ENCODE peak calls at places on chromosome 22, in five cellular contexts. One of them, this sample, is unnamed.

GRCh38 chr22:19713650-19714319 is 518 bp upstream of the SEPTIN5 start:
- DNase-seq in WERI-Rb-1: peak
- DNase-seq in pancreas: no peak
- DNase-seq in HepG2: no peak
- DNase-seq in uterus: no peak
- DNase-seq in this sample: no peak

GRCh38 chr22:41524283-41524682 is 20.0 kb downstream of the POLR3H start:
- DNase-seq in WERI-Rb-1: no peak
- DNase-seq in pancreas: peak
- DNase-seq in HepG2: no peak
- DNase-seq in uterus: peak
- DNase-seq in this sample: peak

GRCh38 chr22:45268167-45268957 is 16.4 kb upstream of the UPK3A start:
- DNase-seq in WERI-Rb-1: peak
- DNase-seq in pancreas: peak
- DNase-seq in HepG2: no peak
- DNase-seq in uterus: peak
- DNase-seq in this sample: no peak

GRCh38 chr22:40979871-40980270 is 28.7 kb downstream of the RBX1 start:
- DNase-seq in WERI-Rb-1: no peak
- DNase-seq in pancreas: no peak
- DNase-seq in HepG2: no peak
- DNase-seq in uterus: no peak
- DNase-seq in this sample: no peak

GRCh38 chr22:46537946-46538815 is 761 bp upstream of the CELSR1 start:
- DNase-seq in WERI-Rb-1: peak
- DNase-seq in pancreas: no peak
- DNase-seq in HepG2: no peak
- DNase-seq in uterus: no peak
- DNase-seq in this sample: no peak

GRCh38 chr22:24466831-24467249 is 28.3 kb upstream of the UPB1 start:
- DNase-seq in WERI-Rb-1: no peak
- DNase-seq in pancreas: no peak
- DNase-seq in HepG2: no peak
- DNase-seq in uterus: peak
- DNase-seq in this sample: no peak

GRCh38 chr22:50115693-50116092 is 25.9 kb downstream of the MOV10L1 start:
- DNase-seq in WERI-Rb-1: no peak
- DNase-seq in pancreas: no peak
- DNase-seq in HepG2: peak
- DNase-seq in uterus: no peak
- DNase-seq in this sample: no peak

GRCh38 chr22:46125816-46126770 is 24.2 kb upstream of the PPARA start:
- DNase-seq in WERI-Rb-1: no peak
- DNase-seq in pancreas: no peak
- DNase-seq in HepG2: no peak
- DNase-seq in uterus: no peak
- DNase-seq in this sample: no peak

GRCh38 chr22:39650996-39651782 is 80.6 kb downstream of the CACNA1I start:
- DNase-seq in WERI-Rb-1: no peak
- DNase-seq in pancreas: no peak
- DNase-seq in HepG2: no peak
- DNase-seq in uterus: no peak
- DNase-seq in this sample: no peak

GRCh38 chr22:36816635-36817428 is at the start of gene PVALB:
- DNase-seq in WERI-Rb-1: no peak
- DNase-seq in pancreas: peak
- DNase-seq in HepG2: no peak
- DNase-seq in uterus: peak
- DNase-seq in this sample: no peak

GRCh38 chr22:50528682-50529415 is 963 bp downstream of the TYMP start:
- DNase-seq in WERI-Rb-1: no peak
- DNase-seq in pancreas: no peak
- DNase-seq in HepG2: no peak
- DNase-seq in uterus: no peak
- DNase-seq in this sample: peak

GRCh38 chr22:38570841-38571364 is 920 bp upstream of the DMC1 start:
- DNase-seq in WERI-Rb-1: peak
- DNase-seq in pancreas: peak
- DNase-seq in HepG2: no peak
- DNase-seq in uterus: no peak
- DNase-seq in this sample: peak

GRCh38 chr22:20885557-20886323 is 26.9 kb downstream of the SNAP29 start:
- DNase-seq in WERI-Rb-1: peak
- DNase-seq in pancreas: peak
- DNase-seq in HepG2: peak
- DNase-seq in uterus: peak
- DNase-seq in this sample: peak

GRCh38 chr22:17257578-17257977 is 38.3 kb upstream of the ADA2 start:
- DNase-seq in WERI-Rb-1: no peak
- DNase-seq in pancreas: no peak
- DNase-seq in HepG2: no peak
- DNase-seq in uterus: no peak
- DNase-seq in this sample: no peak

DNA sequence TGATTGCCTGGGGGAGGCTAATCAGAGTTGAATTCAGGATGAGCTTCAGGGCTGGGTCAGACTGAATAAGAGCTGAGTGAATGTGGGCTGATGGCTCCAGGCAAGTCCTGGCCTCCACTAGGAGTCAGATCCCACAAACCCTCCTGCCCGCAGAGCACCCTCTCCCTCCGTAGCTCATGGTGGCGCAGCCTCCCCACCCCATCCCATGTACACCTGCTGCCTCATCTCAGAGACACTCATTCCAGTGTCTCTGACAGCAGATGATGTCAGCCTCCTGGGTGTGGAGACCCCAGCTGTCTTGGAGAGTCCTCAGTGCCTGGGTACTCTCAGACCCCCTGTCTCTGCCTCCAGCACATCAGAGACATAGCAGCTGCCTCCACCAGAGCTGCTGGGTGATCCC is 9.4 kb downstream of the IGLL5 start:
- DNase-seq in WERI-Rb-1: no peak
- DNase-seq in pancreas: no peak
- DNase-seq in HepG2: no peak
- DNase-seq in uterus: no peak
- DNase-seq in this sample: no peak
- TF ChIP-seq CTCF in WERI-Rb-1: no peak
- TF ChIP-seq CTCF in pancreas: no peak
- TF ChIP-seq CTCF in HepG2: no peak
- TF ChIP-seq CTCF in uterus: no peak
- TF ChIP-seq CTCF in this sample: no peak

GRCh38 chr22:35542157-35542971 is 1.7 kb downstream of the RASD2 start:
- DNase-seq in WERI-Rb-1: no peak
- DNase-seq in pancreas: no peak
- DNase-seq in HepG2: no peak
- DNase-seq in uterus: no peak
- DNase-seq in this sample: no peak

GRCh38 chr22:35542972-35543516 is 2.4 kb downstream of the RASD2 start:
- DNase-seq in WERI-Rb-1: no peak
- DNase-seq in pancreas: no peak
- DNase-seq in HepG2: no peak
- DNase-seq in uterus: no peak
- DNase-seq in this sample: no peak

GRCh38 chr22:35540600-35541253 is at the start of gene RASD2:
- DNase-seq in WERI-Rb-1: peak
- DNase-seq in pancreas: peak
- DNase-seq in HepG2: no peak
- DNase-seq in uterus: peak
- DNase-seq in this sample: no peak

GRCh38 chr22:35539910-35540599 is 576 bp upstream of the RASD2 start:
- DNase-seq in WERI-Rb-1: peak
- DNase-seq in pancreas: peak
- DNase-seq in HepG2: no peak
- DNase-seq in uterus: peak
- DNase-seq in this sample: no peak

DNA sequence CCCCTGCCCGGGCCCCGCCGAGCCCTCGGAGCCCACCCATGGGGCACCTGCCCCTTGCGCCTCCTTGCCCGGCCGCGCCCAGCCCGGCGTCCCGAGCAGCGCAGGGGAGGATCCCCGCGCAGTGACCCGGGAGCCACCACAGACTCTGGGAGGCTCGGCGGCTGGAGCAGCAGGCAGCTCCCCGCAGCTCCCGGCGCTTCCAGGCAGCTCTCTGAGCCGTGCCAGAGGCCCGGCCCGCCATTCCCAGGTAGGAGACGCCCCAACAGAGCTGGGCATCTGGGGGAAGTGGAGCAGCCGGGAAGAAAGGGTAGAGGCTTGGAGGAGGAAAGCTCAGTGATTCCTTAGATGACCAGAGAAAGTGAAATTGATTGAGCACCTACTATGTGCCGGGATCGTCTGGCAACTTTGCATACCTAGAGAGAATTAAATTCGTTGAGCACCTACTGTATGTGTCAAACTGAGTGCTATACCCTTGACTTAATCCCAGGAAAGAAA is 670 bp downstream of the RASD2 start:
- DNase-seq in WERI-Rb-1: no peak
- DNase-seq in pancreas: peak
- DNase-seq in HepG2: no peak
- DNase-seq in uterus: no peak
- DNase-seq in this sample: no peak
- H3K27ac ChIP-seq in WERI-Rb-1: no peak
- H3K27ac ChIP-seq in pancreas: no peak
- H3K27ac ChIP-seq in HepG2: no peak
- H3K27ac ChIP-seq in uterus: peak
- H3K27ac ChIP-seq in this sample: peak

DNA sequence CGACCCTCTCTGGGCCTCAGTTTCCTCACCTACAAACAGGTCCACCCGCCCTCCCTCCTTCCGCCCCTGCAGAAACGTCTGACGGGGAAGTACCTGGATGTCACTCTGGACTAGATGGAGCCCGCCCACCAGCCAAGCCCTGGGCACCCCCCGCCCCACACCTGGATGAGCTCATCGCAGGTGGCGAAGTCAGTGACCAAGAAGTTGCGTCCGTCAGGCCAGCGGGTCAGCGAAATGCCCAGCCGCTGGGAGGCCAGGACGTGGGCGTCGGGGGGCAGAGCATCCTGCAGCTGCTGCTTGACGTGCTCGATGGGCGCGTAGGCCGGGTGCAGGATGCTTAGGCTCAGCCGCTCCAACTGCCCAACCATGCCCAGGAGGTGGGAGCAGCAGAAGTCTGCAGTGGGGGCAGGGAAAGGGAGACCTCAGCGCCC is 897 bp downstream of the PNPLA5 start:
- DNase-seq in WERI-Rb-1: no peak
- DNase-seq in pancreas: no peak
- DNase-seq in HepG2: no peak
- DNase-seq in uterus: no peak
- DNase-seq in this sample: no peak
- H3K4me3 ChIP-seq in WERI-Rb-1: no peak
- H3K4me3 ChIP-seq in pancreas: no peak
- H3K4me3 ChIP-seq in HepG2: no peak
- H3K4me3 ChIP-seq in uterus: no peak
- H3K4me3 ChIP-seq in this sample: no peak

GRCh38 chr22:30667486-30668305 is at the start of gene DUSP18:
- DNase-seq in WERI-Rb-1: peak
- DNase-seq in pancreas: peak
- DNase-seq in HepG2: peak
- DNase-seq in uterus: peak
- DNase-seq in this sample: peak
- TF ChIP-seq CTCF in WERI-Rb-1: peak
- TF ChIP-seq CTCF in pancreas: no peak
- TF ChIP-seq CTCF in HepG2: peak
- TF ChIP-seq CTCF in uterus: peak
- TF ChIP-seq CTCF in this sample: no peak

GRCh38 chr22:29343313-29343805 is 27.9 kb upstream of the RASL10A start:
- DNase-seq in WERI-Rb-1: peak
- DNase-seq in pancreas: peak
- DNase-seq in HepG2: no peak
- DNase-seq in uterus: no peak
- DNase-seq in this sample: no peak
- H3K27ac ChIP-seq in WERI-Rb-1: peak
- H3K27ac ChIP-seq in pancreas: peak
- H3K27ac ChIP-seq in HepG2: no peak
- H3K27ac ChIP-seq in uterus: no peak
- H3K27ac ChIP-seq in this sample: no peak

GRCh38 chr22:42932197-42932519 is 75.1 kb upstream of the ARFGAP3 start:
- DNase-seq in WERI-Rb-1: no peak
- DNase-seq in pancreas: no peak
- DNase-seq in HepG2: no peak
- DNase-seq in uterus: no peak
- DNase-seq in this sample: no peak

GRCh38 chr22:42931421-42932196 is 74.5 kb upstream of the ARFGAP3 start:
- DNase-seq in WERI-Rb-1: no peak
- DNase-seq in pancreas: no peak
- DNase-seq in HepG2: no peak
- DNase-seq in uterus: no peak
- DNase-seq in this sample: no peak

GRCh38 chr22:42932857-42933782 is 76.0 kb upstream of the ARFGAP3 start:
- DNase-seq in WERI-Rb-1: no peak
- DNase-seq in pancreas: no peak
- DNase-seq in HepG2: no peak
- DNase-seq in uterus: no peak
- DNase-seq in this sample: peak

GRCh38 chr22:42934338-42934737 is 77.3 kb upstream of the ARFGAP3 start:
- DNase-seq in WERI-Rb-1: no peak
- DNase-seq in pancreas: no peak
- DNase-seq in HepG2: no peak
- DNase-seq in uterus: no peak
- DNase-seq in this sample: peak

GRCh38 chr22:42933783-42934144 is 76.7 kb upstream of the ARFGAP3 start:
- DNase-seq in WERI-Rb-1: no peak
- DNase-seq in pancreas: no peak
- DNase-seq in HepG2: peak
- DNase-seq in uterus: no peak
- DNase-seq in this sample: no peak
- H3K4me3 ChIP-seq in WERI-Rb-1: no peak
- H3K4me3 ChIP-seq in pancreas: no peak
- H3K4me3 ChIP-seq in HepG2: no peak
- H3K4me3 ChIP-seq in uterus: no peak
- H3K4me3 ChIP-seq in this sample: peak

GRCh38 chr22:42820075-42820763 is 36.9 kb downstream of the ARFGAP3 start:
- DNase-seq in WERI-Rb-1: no peak
- DNase-seq in pancreas: no peak
- DNase-seq in HepG2: no peak
- DNase-seq in uterus: no peak
- DNase-seq in this sample: no peak
- TF ChIP-seq CTCF in WERI-Rb-1: peak
- TF ChIP-seq CTCF in pancreas: peak
- TF ChIP-seq CTCF in HepG2: peak
- TF ChIP-seq CTCF in uterus: peak
- TF ChIP-seq CTCF in this sample: no peak

GRCh38 chr22:26570864-26571525 is 18.9 kb downstream of the TPST2 start:
- DNase-seq in WERI-Rb-1: no peak
- DNase-seq in pancreas: no peak
- DNase-seq in HepG2: no peak
- DNase-seq in uterus: no peak
- DNase-seq in this sample: no peak
- H3K27ac ChIP-seq in WERI-Rb-1: no peak
- H3K27ac ChIP-seq in pancreas: no peak
- H3K27ac ChIP-seq in HepG2: no peak
- H3K27ac ChIP-seq in uterus: no peak
- H3K27ac ChIP-seq in this sample: no peak